ENCODE peak calls at places on chromosomes 2 and 18, in four cellular contexts. E, G, P and H are unnamed samples.

GRCh38 chr2:234494361-234495075 is 2.4 kb downstream of the ARL4C start:
- DNase-seq in E (peak), G (no peak), P (peak), H (no peak)

GRCh38 chr18:76488190-76488589 is 6.9 kb downstream of the ZNF516 start:
- DNase-seq in E (no peak), G (no peak), P (peak), H (no peak)

GRCh38 chr2:210158236-210158635 is 13.0 kb downstream of the KANSL1L start:
- DNase-seq in E (no peak), G (no peak), P (no peak), H (no peak)

GRCh38 chr18:36401462-36401861 is 103.9 kb downstream of the FHOD3 start:
- DNase-seq in E (no peak), G (no peak), P (no peak), H (no peak)

GRCh38 chr18:61551586-61551985 is 218.4 kb downstream of the CDH20 start:
- DNase-seq in E (peak), G (peak), P (peak), H (peak)

GRCh38 chr2:64374686-64375085 is 79.3 kb upstream of the LGALSL start:
- DNase-seq in E (no peak), G (no peak), P (no peak), H (no peak)

GRCh38 chr2:235347691-235348090 is 146.2 kb upstream of the AGAP1 start:
- DNase-seq in E (peak), G (peak), P (peak), H (no peak)

GRCh38 chr18:8800041-8800441 is 94.7 kb downstream of the MTCL1 start:
- DNase-seq in E (no peak), G (no peak), P (peak), H (no peak)

GRCh38 chr2:236054125-236054524 is 114.1 kb downstream of the GBX2 start:
- DNase-seq in E (no peak), G (no peak), P (peak), H (no peak)

GRCh38 chr2:120344214-120344990 is 1.5 kb upstream of the INHBB start:
- DNase-seq in E (no peak), G (no peak), P (no peak), H (no peak)

GRCh38 chr2:104866883-104867350 is 13.0 kb downstream of the POU3F3 start:
- DNase-seq in E (no peak), G (no peak), P (no peak), H (no peak)

GRCh38 chr18:36630917-36631316 is 197.9 kb downstream of the TPGS2 start:
- DNase-seq in E (no peak), G (no peak), P (no peak), H (no peak)

GRCh38 chr2:225472161-225472560 is 72.7 kb downstream of the NYAP2 start:
- DNase-seq in E (no peak), G (no peak), P (no peak), H (no peak)

GRCh38 chr2:195536863-195537262 is 120.2 kb upstream of the SLC39A10 start:
- DNase-seq in E (no peak), G (no peak), P (no peak), H (no peak)

GRCh38 chr2:240620859-240621258 is 4.4 kb upstream of the GPR35 start:
- DNase-seq in E (no peak), G (no peak), P (no peak), H (no peak)

GRCh38 chr2:15786901-15787300 is 153.4 kb upstream of the MYCN start:
- DNase-seq in E (no peak), G (no peak), P (no peak), H (no peak)

GRCh38 chr2:237025090-237025865 is 60.4 kb upstream of the COPS8 start:
- DNase-seq in E (peak), G (no peak), P (peak), H (peak)

GRCh38 chr2:176491172-176491904 is 222.1 kb downstream of the MTX2 start:
- DNase-seq in E (no peak), G (peak), P (peak), H (no peak)

GRCh38 chr18:57776354-57776753 is 26.8 kb downstream of the ATP8B1 start:
- DNase-seq in E (no peak), G (no peak), P (no peak), H (no peak)

GRCh38 chr2:237181844-237182243 is 96.2 kb downstream of the COPS8 start:
- DNase-seq in E (peak), G (no peak), P (peak), H (no peak)

GRCh38 chr2:64362562-64363026 is 91.4 kb upstream of the LGALSL start:
- DNase-seq in E (no peak), G (no peak), P (no peak), H (no peak)

GRCh38 chr18:35470440-35470839 is 27.3 kb downstream of the INO80C start:
- DNase-seq in E (no peak), G (no peak), P (no peak), H (no peak)

GRCh38 chr18:79457652-79458051 is 61.9 kb downstream of the NFATC1 start:
- DNase-seq in E (no peak), G (no peak), P (no peak), H (no peak)

GRCh38 chr2:53512071-53512841 is 255.3 kb upstream of the CHAC2 start:
- DNase-seq in E (no peak), G (no peak), P (peak), H (no peak)

GRCh38 chr18:5667356-5667755 is 123.6 kb upstream of the EPB41L3 start:
- DNase-seq in E (no peak), G (no peak), P (no peak), H (no peak)

GRCh38 chr2:179655627-179656026 is 205.8 kb downstream of the ZNF385B start:
- DNase-seq in E (no peak), G (no peak), P (peak), H (no peak)

GRCh38 chr2:124810132-124810531 is 785.0 kb downstream of the CNTNAP5 start:
- DNase-seq in E (no peak), G (no peak), P (peak), H (peak)

GRCh38 chr2:98405301-98405700 is 39.4 kb upstream of the INPP4A start:
- DNase-seq in E (no peak), G (no peak), P (no peak), H (no peak)

GRCh38 chr18:43919565-43919964 is 642.3 kb upstream of the SYT4 start:
- DNase-seq in E (no peak), G (no peak), P (no peak), H (no peak)

GRCh38 chr2:101617188-101617587 is 80.3 kb upstream of the MAP4K4 start:
- DNase-seq in E (no peak), G (no peak), P (peak), H (peak)

GRCh38 chr2:227057060-227057459 is 106.9 kb downstream of the COL4A4 start:
- DNase-seq in E (no peak), G (no peak), P (no peak), H (no peak)

GRCh38 chr18:36829362-36830140 is 624 bp downstream of the KIAA1328 start:
- DNase-seq in E (no peak), G (no peak), P (peak), H (peak)

GRCh38 chr2:47601518-47602015 is 181.4 kb upstream of the MSH6 start:
- DNase-seq in E (no peak), G (no peak), P (no peak), H (no peak)

GRCh38 chr2:207993141-207993763 is 32.1 kb downstream of the PLEKHM3 start:
- DNase-seq in E (no peak), G (no peak), P (peak), H (no peak)

GRCh38 chr2:27742571-27742970 is 28.9 kb upstream of the MRPL33 start:
- DNase-seq in E (no peak), G (no peak), P (no peak), H (no peak)

GRCh38 chr2:170446078-170446477 is 268.1 kb downstream of the MYO3B start:
- DNase-seq in E (no peak), G (no peak), P (no peak), H (peak)

GRCh38 chr2:142076319-142076718 is 54.5 kb downstream of the LRP1B start:
- DNase-seq in E (no peak), G (no peak), P (no peak), H (no peak)

GRCh38 chr18:9066817-9067306 is 35.6 kb upstream of the NDUFV2 start:
- DNase-seq in E (no peak), G (no peak), P (no peak), H (no peak)

DNA sequence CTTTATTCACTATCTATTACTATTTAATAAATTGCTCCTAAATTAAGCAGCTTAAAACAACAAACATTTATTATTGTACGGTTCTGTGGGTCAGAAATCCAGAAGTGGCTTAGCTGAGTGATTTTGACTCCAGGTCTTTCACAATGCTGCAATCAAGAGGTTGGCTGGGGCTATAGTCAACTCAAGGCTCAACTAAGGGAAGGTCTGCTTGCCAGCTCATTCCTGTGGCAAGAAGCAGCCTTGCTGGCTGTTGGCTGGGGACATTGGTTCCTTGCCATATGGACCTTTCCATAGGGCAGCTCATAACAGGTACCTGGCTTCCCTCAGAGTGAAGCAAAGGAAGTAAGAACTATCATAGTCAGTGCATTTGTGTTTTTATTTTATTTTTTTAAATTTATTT is 5.0 kb upstream of the MRPL19 start:
- DNase-seq in E (no peak), G (peak), P (peak), H (no peak)
- H3K27ac ChIP-seq in E (no peak), G (no peak), P (no peak), H (no peak)

GRCh38 chr2:206462240-206462854 is 19.0 kb downstream of the ADAM23 start:
- DNase-seq in E (no peak), G (no peak), P (no peak), H (no peak)
- TF ChIP-seq MAZ in E (no peak), G (no peak), P (no peak), H (no peak)

GRCh38 chr2:157800838-157801495 is 75.2 kb downstream of the ACVR1 start:
- DNase-seq in E (no peak), G (no peak), P (no peak), H (no peak)
- H3K27ac ChIP-seq in E (no peak), G (no peak), P (no peak), H (no peak)

GRCh38 chr2:148888003-148888501 is 13.0 kb downstream of the KIF5C start:
- DNase-seq in E (no peak), G (no peak), P (no peak), H (no peak)
- TF ChIP-seq MAZ in E (no peak), G (no peak), P (no peak), H (no peak)

GRCh38 chr2:8676191-8676914 is 5.5 kb upstream of the ID2 start:
- DNase-seq in E (no peak), G (no peak), P (peak), H (no peak)

GRCh38 chr2:8675543-8675942 is 6.3 kb upstream of the ID2 start:
- DNase-seq in E (no peak), G (no peak), P (no peak), H (peak)

GRCh38 chr2:8678731-8679566 is 2.9 kb upstream of the ID2 start:
- DNase-seq in E (peak), G (peak), P (peak), H (peak)

GRCh38 chr2:8677646-8678592 is 3.9 kb upstream of the ID2 start:
- DNase-seq in E (no peak), G (peak), P (peak), H (peak)

GRCh38 chr2:8676915-8677645 is 4.8 kb upstream of the ID2 start:
- DNase-seq in E (no peak), G (no peak), P (peak), H (no peak)
- H3K27ac ChIP-seq in E (peak), G (peak), P (peak), H (peak)

DNA sequence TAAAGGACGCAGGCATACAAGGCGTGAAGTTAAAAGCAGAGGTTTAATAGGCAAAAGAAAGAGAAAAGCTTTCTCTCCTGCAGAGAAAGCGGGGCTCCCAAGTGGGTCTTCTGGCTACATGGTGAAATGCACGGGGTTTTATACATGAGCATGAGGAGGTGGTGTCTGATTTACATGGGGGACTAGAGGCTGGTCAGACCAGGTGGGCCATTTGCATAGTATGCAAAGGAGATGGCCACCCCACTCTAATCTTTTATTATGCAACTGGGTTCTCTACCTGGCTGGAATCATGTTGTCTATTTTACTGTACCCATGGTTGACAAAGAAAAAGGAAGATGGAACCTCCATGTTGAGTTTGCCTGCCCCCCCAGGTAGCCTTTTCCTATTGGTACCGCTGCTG is 356.2 kb downstream of the KCNJ3 start:
- DNase-seq in E (no peak), G (no peak), P (no peak), H (no peak)
- TF ChIP-seq MAZ in E (no peak), G (no peak), P (no peak), H (no peak)